ENCODE peak calls at places on chromosomes 5 and 9, in nine cellular contexts. M is HL-60, Z is K562, X is SK-N-SH, K is A549, V is GM12878, W is HCT116, U is HepG2, C is Panc1. N is an unnamed sample.

GRCh38 chr9:137294091-137294683 is 7.9 kb downstream of the NRARP start:
- DNase-seq in M (no peak), Z (peak), X (peak), K (peak), V (no peak), W (peak), U (peak), C (no peak), N (peak)

GRCh38 chr9:137243626-137244485 is 2.8 kb downstream of the TUBB4B start:
- DNase-seq in M (no peak), Z (no peak), X (no peak), K (no peak), V (no peak), W (no peak), U (no peak), C (no peak), N (no peak)

GRCh38 chr9:37555786-37556185 is 20.4 kb downstream of the FBXO10 start:
- DNase-seq in M (no peak), Z (no peak), X (no peak), K (no peak), V (no peak), W (no peak), U (no peak), C (no peak), N (no peak)

GRCh38 chr5:130912088-130912487 is 253.0 kb downstream of the HINT1 start:
- DNase-seq in M (no peak), Z (no peak), X (no peak), K (no peak), V (no peak), W (peak), U (no peak), C (no peak), N (peak)

GRCh38 chr5:74647096-74647495 is 6.6 kb upstream of the ENC1 start:
- DNase-seq in M (no peak), Z (no peak), X (no peak), K (no peak), V (no peak), W (no peak), U (no peak), C (no peak), N (no peak)

GRCh38 chr9:91066042-91066415 is 264.4 kb downstream of the SYK start:
- DNase-seq in M (no peak), Z (no peak), X (no peak), K (no peak), V (no peak), W (no peak), U (no peak), C (no peak), N (no peak)

GRCh38 chr5:61332369-61332745 is 299 bp downstream of the ZSWIM6 start:
- DNase-seq in M (no peak), Z (no peak), X (peak), K (no peak), V (no peak), W (no peak), U (no peak), C (no peak), N (peak)

GRCh38 chr5:131355972-131356528 is 92.2 kb downstream of the CDC42SE2 start:
- DNase-seq in M (no peak), Z (no peak), X (no peak), K (no peak), V (no peak), W (no peak), U (no peak), C (no peak), N (no peak)

GRCh38 chr5:144335561-144335960 is 164.9 kb downstream of the KCTD16 start:
- DNase-seq in M (no peak), Z (no peak), X (no peak), K (no peak), V (peak), W (no peak), U (no peak), C (no peak), N (no peak)

GRCh38 chr9:131349881-131350563 is 43.9 kb upstream of the PRRC2B start:
- DNase-seq in M (peak), Z (peak), X (peak), K (peak), V (no peak), W (peak), U (peak), C (peak), N (peak)

GRCh38 chr9:97128919-97129318 is 90.0 kb upstream of the CTSV start:
- DNase-seq in M (no peak), Z (no peak), X (no peak), K (no peak), V (no peak), W (no peak), U (no peak), C (no peak), N (no peak)

GRCh38 chr5:75387806-75388205 is 50.8 kb downstream of the HMGCR start:
- DNase-seq in M (no peak), Z (no peak), X (no peak), K (no peak), V (no peak), W (no peak), U (no peak), C (no peak), N (no peak)

GRCh38 chr5:124980174-124980941 is 233.9 kb upstream of the ZNF608 start:
- DNase-seq in M (no peak), Z (no peak), X (peak), K (no peak), V (peak), W (no peak), U (no peak), C (no peak), N (peak)

GRCh38 chr9:79209012-79209411 is 362.8 kb upstream of the TLE4 start:
- DNase-seq in M (no peak), Z (no peak), X (no peak), K (no peak), V (no peak), W (no peak), U (no peak), C (no peak), N (peak)

GRCh38 chr5:65672787-65673186 is 48.0 kb downstream of the SHLD3 start:
- DNase-seq in M (no peak), Z (no peak), X (no peak), K (no peak), V (no peak), W (no peak), U (no peak), C (no peak), N (no peak)

GRCh38 chr5:179411161-179411841 is 66.0 kb upstream of the ADAMTS2 start:
- DNase-seq in M (no peak), Z (no peak), X (no peak), K (no peak), V (no peak), W (no peak), U (no peak), C (no peak), N (no peak)

GRCh38 chr5:41980870-41981269 is 55.8 kb downstream of the FBXO4 start:
- DNase-seq in M (no peak), Z (no peak), X (no peak), K (no peak), V (no peak), W (no peak), U (no peak), C (no peak), N (no peak)

GRCh38 chr9:131517761-131518190 is 13.3 kb downstream of the UCK1 start:
- DNase-seq in M (no peak), Z (no peak), X (no peak), K (no peak), V (no peak), W (no peak), U (no peak), C (no peak), N (no peak)

GRCh38 chr5:178786859-178787499 is 56.5 kb upstream of the ZNF354A start:
- DNase-seq in M (no peak), Z (no peak), X (no peak), K (peak), V (no peak), W (no peak), U (peak), C (peak), N (no peak)

GRCh38 chr5:116848974-116849586 is 274.5 kb upstream of the SEMA6A start:
- DNase-seq in M (no peak), Z (no peak), X (no peak), K (no peak), V (no peak), W (no peak), U (peak), C (no peak), N (no peak)

GRCh38 chr9:95669253-95669652 is 152.5 kb upstream of the PTCH1 start:
- DNase-seq in M (no peak), Z (no peak), X (no peak), K (no peak), V (no peak), W (no peak), U (no peak), C (no peak), N (no peak)

GRCh38 chr9:38126730-38127129 is 57.7 kb upstream of the SHB start:
- DNase-seq in M (no peak), Z (no peak), X (no peak), K (no peak), V (no peak), W (no peak), U (no peak), C (no peak), N (no peak)

GRCh38 chr5:119275146-119275872 is 80.5 kb upstream of the TNFAIP8 start:
- DNase-seq in M (no peak), Z (no peak), X (no peak), K (no peak), V (no peak), W (peak), U (no peak), C (no peak), N (no peak)

GRCh38 chr5:133909584-133909983 is 58.8 kb downstream of the C5orf15 start:
- DNase-seq in M (no peak), Z (no peak), X (no peak), K (no peak), V (no peak), W (no peak), U (no peak), C (no peak), N (no peak)

GRCh38 chr5:94618029-94618492 is 343 bp downstream of the KIAA0825 start:
- DNase-seq in M (no peak), Z (peak), X (peak), K (peak), V (no peak), W (peak), U (peak), C (no peak), N (peak)

GRCh38 chr5:15009420-15009819 is 137.8 kb upstream of the ANKH start:
- DNase-seq in M (no peak), Z (no peak), X (peak), K (peak), V (no peak), W (peak), U (peak), C (peak), N (no peak)

GRCh38 chr5:172852490-172853354 is 18.7 kb downstream of the ERGIC1 start:
- DNase-seq in M (no peak), Z (no peak), X (no peak), K (no peak), V (no peak), W (no peak), U (peak), C (no peak), N (no peak)

GRCh38 chr5:82283893-82284292 is 5.7 kb upstream of the RPS23 start:
- DNase-seq in M (no peak), Z (no peak), X (no peak), K (no peak), V (no peak), W (no peak), U (no peak), C (no peak), N (no peak)

GRCh38 chr5:109703827-109704226 is 14.1 kb downstream of the MAN2A1 start:
- DNase-seq in M (no peak), Z (peak), X (peak), K (no peak), V (no peak), W (no peak), U (no peak), C (no peak), N (no peak)

GRCh38 chr9:4298255-4299005 is 1.4 kb downstream of the GLIS3 start:
- DNase-seq in M (no peak), Z (no peak), X (peak), K (peak), V (no peak), W (no peak), U (no peak), C (no peak), N (peak)

GRCh38 chr9:25350011-25350410 is 328.2 kb downstream of the TUSC1 start:
- DNase-seq in M (no peak), Z (no peak), X (peak), K (no peak), V (no peak), W (no peak), U (no peak), C (no peak), N (no peak)

GRCh38 chr9:103757062-103757461 is 337.0 kb upstream of the SMC2 start:
- DNase-seq in M (no peak), Z (no peak), X (no peak), K (no peak), V (no peak), W (no peak), U (no peak), C (no peak), N (no peak)

GRCh38 chr5:11075010-11075860 is 314.2 kb upstream of the DAP start:
- DNase-seq in M (no peak), Z (peak), X (peak), K (no peak), V (no peak), W (no peak), U (no peak), C (no peak), N (peak)

GRCh38 chr9:6968271-6968670 is 210.5 kb downstream of the KDM4C start:
- DNase-seq in M (no peak), Z (no peak), X (no peak), K (no peak), V (no peak), W (no peak), U (no peak), C (no peak), N (no peak)

GRCh38 chr5:97363577-97363976 is 180.5 kb upstream of the RIOK2 start:
- DNase-seq in M (no peak), Z (no peak), X (no peak), K (no peak), V (no peak), W (no peak), U (no peak), C (no peak), N (no peak)

GRCh38 chr5:453725-454481 is 10.9 kb downstream of the EXOC3 start:
- DNase-seq in M (no peak), Z (no peak), X (no peak), K (no peak), V (no peak), W (no peak), U (no peak), C (no peak), N (no peak)

GRCh38 chr5:142981886-142982820 is 212.0 kb downstream of the ARHGAP26 start:
- DNase-seq in M (no peak), Z (no peak), X (peak), K (no peak), V (no peak), W (no peak), U (peak), C (no peak), N (peak)

GRCh38 chr9:72029986-72030385 is 30.4 kb downstream of the C9orf57 start:
- DNase-seq in M (no peak), Z (no peak), X (no peak), K (no peak), V (no peak), W (no peak), U (no peak), C (no peak), N (no peak)

GRCh38 chr9:117178596-117179111 is 236.2 kb downstream of the ASTN2 start:
- DNase-seq in M (no peak), Z (no peak), X (peak), K (no peak), V (no peak), W (no peak), U (no peak), C (no peak), N (no peak)

GRCh38 chr5:78647411-78647818 is 1.2 kb downstream of the LHFPL2 start:
- DNase-seq in M (no peak), Z (no peak), X (peak), K (peak), V (no peak), W (no peak), U (peak), C (no peak), N (peak)
- TF ChIP-seq REST in M (no peak), Z (no peak), X (no peak), K (no peak), V (no peak), W (no peak), U (no peak), C (no peak), N (no peak)

DNA sequence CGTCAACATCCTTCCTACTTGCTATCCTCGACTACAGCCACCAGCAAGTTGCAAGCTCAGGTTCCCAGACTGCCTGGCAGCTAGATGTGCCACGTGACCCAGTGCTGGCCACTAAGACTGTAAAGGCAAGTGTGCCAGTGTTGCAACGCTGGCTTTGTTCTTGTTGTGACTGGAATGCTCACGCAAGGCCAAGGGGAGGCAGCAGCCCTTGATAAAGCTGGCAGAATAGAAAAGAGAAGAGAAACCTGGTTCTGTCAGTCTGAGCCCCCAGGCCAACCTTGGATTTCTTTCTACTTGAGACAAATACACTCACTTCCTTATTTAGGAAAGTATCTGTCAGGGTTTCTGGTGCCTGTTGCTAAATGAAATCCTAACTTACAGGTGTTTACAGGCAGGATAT is 113.0 kb downstream of the KLHL3 start:
- DNase-seq in M (peak), Z (no peak), X (no peak), K (no peak), V (peak), W (no peak), U (peak), C (no peak), N (no peak)
- TF ChIP-seq CTCF in M (no peak), Z (no peak), X (no peak), K (no peak), V (no peak), W (no peak), U (no peak), C (no peak), N (no peak)

GRCh38 chr9:124216474-124217176 is 41.1 kb upstream of the NEK6 start:
- DNase-seq in M (peak), Z (no peak), X (no peak), K (no peak), V (peak), W (no peak), U (no peak), C (no peak), N (no peak)
- TF ChIP-seq REST in M (no peak), Z (no peak), X (no peak), K (no peak), V (no peak), W (no peak), U (no peak), C (no peak), N (no peak)

GRCh38 chr5:141841376-141841775 is 36.8 kb downstream of the PCDH1 start:
- DNase-seq in M (no peak), Z (no peak), X (no peak), K (no peak), V (no peak), W (no peak), U (no peak), C (no peak), N (no peak)

GRCh38 chr5:141840295-141840812 is 37.9 kb downstream of the PCDH1 start:
- DNase-seq in M (no peak), Z (no peak), X (no peak), K (no peak), V (no peak), W (no peak), U (no peak), C (no peak), N (no peak)

GRCh38 chr5:141840826-141841360 is 37.3 kb downstream of the PCDH1 start:
- DNase-seq in M (no peak), Z (no peak), X (peak), K (no peak), V (no peak), W (no peak), U (no peak), C (no peak), N (no peak)

GRCh38 chr5:141843156-141843927 is 34.9 kb downstream of the PCDH1 start:
- DNase-seq in M (no peak), Z (no peak), X (no peak), K (no peak), V (no peak), W (no peak), U (no peak), C (no peak), N (peak)

DNA sequence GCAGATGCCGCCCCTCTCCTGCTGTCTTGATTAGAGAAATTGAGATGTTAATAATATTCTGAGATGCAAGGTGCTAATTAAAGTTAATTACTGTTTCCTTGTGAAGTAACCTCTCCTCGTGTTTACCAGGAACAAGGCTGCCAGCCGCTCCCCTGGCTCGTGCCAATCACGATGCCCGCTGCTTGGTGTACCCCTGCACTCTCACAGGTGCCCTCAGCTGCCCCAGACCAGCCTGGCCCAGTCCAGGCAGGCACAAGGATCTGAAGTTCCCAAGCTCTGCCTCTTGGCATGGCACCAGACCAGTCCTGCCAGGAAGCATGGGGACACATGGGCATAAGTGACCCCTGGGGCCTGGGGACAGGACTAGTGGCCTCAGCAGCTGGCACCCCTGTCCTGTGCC is 36.4 kb downstream of the PCDH1 start:
- DNase-seq in M (no peak), Z (no peak), X (no peak), K (no peak), V (no peak), W (no peak), U (no peak), C (no peak), N (no peak)
- TF ChIP-seq CTCF in M (no peak), Z (no peak), X (no peak), K (no peak), V (no peak), W (no peak), U (no peak), C (no peak), N (no peak)